ENCODE peak calls at places on chromosome 3, in five cellular contexts. V is IMR-90, J is neuronal stem cell, A is mesendoderm, H is H9. Y is an unnamed sample.

GRCh38 chr3:160806094-160806493 is 50.1 kb downstream of the PPM1L start:
- DNase-seq in A (no peak), H (no peak), J (no peak), V (no peak), Y (no peak)

GRCh38 chr3:106261396-106261795 is 392.6 kb upstream of the CBLB start:
- DNase-seq in J (no peak), A (no peak), V (peak), H (no peak), Y (peak)

GRCh38 chr3:17307889-17308288 is 423.1 kb downstream of the PLCL2 start:
- DNase-seq in J (no peak), A (peak), V (no peak), H (no peak), Y (no peak)

GRCh38 chr3:185280572-185281365 is 26.9 kb upstream of the EHHADH start:
- DNase-seq in J (no peak), A (peak), H (no peak), V (peak), Y (peak)

GRCh38 chr3:102736288-102736960 is 301.6 kb downstream of the ZPLD1 start:
- DNase-seq in J (no peak), A (no peak), H (no peak), V (no peak), Y (no peak)

GRCh38 chr3:113501597-113501996 is 13.4 kb downstream of the SPICE1 start:
- DNase-seq in V (no peak), H (no peak), A (no peak), J (no peak), Y (no peak)

GRCh38 chr3:131193671-131194291 is 167.1 kb downstream of the NEK11 start:
- DNase-seq in H (no peak), J (no peak), A (peak), V (no peak), Y (peak)

GRCh38 chr3:18258492-18258891 is 166.6 kb downstream of the SATB1 start:
- DNase-seq in J (no peak), V (no peak), H (no peak), A (no peak), Y (no peak)

GRCh38 chr3:54967586-54968244 is 39.9 kb upstream of the LRTM1 start:
- DNase-seq in V (peak), A (no peak), J (no peak), H (no peak), Y (peak)

GRCh38 chr3:132569153-132569552 is 27.9 kb upstream of the ACKR4 start:
- DNase-seq in J (no peak), A (no peak), H (no peak), V (no peak), Y (peak)

GRCh38 chr3:141255864-141256263 is 24.2 kb downstream of the PXYLP1 start:
- DNase-seq in V (no peak), J (no peak), A (peak), H (peak), Y (peak)

GRCh38 chr3:196985298-196985697 is 16.7 kb upstream of the PIGZ start:
- DNase-seq in J (no peak), A (no peak), V (no peak), H (no peak), Y (no peak)

GRCh38 chr3:4220050-4220449 is 83.1 kb upstream of the SETMAR start:
- DNase-seq in A (no peak), J (no peak), H (no peak), V (no peak), Y (no peak)

GRCh38 chr3:188689101-188689574 is 482.6 kb upstream of the TPRG1 start:
- DNase-seq in H (no peak), J (no peak), A (no peak), V (peak), Y (peak)

GRCh38 chr3:4772171-4772804 is 206.9 kb upstream of the BHLHE40 start:
- DNase-seq in H (no peak), V (peak), A (no peak), J (no peak), Y (peak)

GRCh38 chr3:134517796-134518195 is 31.9 kb downstream of the CEP63 start:
- DNase-seq in A (no peak), J (no peak), V (peak), H (no peak), Y (peak)

GRCh38 chr3:131701153-131701791 is 198.5 kb upstream of the MRPL3 start:
- DNase-seq in J (no peak), V (no peak), H (no peak), A (peak), Y (no peak)

GRCh38 chr3:45060165-45060897 is 34.2 kb downstream of the CLEC3B start:
- DNase-seq in A (no peak), J (no peak), H (no peak), V (no peak), Y (peak)

GRCh38 chr3:71325715-71326114 is 257.8 kb downstream of the FOXP1 start:
- DNase-seq in H (no peak), J (no peak), A (no peak), V (no peak), Y (no peak)

GRCh38 chr3:71319771-71320170 is 263.8 kb downstream of the FOXP1 start:
- DNase-seq in V (no peak), A (no peak), H (no peak), J (no peak), Y (no peak)

GRCh38 chr3:71318459-71318827 is 265.1 kb downstream of the FOXP1 start:
- DNase-seq in A (no peak), H (no peak), J (no peak), V (no peak), Y (no peak)

GRCh38 chr3:71328917-71329316 is 254.6 kb downstream of the FOXP1 start:
- DNase-seq in A (no peak), V (no peak), H (no peak), J (no peak), Y (no peak)

DNA sequence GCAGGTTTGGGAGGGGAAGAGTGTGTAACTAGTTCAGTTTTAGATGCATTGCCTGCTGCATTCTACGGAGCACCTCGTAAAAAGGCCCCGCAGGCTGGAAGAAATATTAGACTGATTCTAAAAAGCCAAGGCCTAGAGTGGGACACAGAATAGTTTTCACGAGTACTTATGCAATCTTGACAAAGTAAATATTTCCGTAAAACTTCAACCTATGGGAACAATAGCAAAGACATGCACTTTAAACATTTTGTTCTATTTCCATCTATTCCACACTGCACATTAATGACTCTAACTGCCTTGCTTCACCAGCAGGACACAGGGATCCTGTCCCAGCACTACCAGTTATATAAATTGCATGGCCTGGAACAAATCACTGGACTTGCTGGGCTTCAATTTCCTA is 260.0 kb downstream of the FOXP1 start:
- DNase-seq in J (no peak), H (no peak), V (no peak), A (no peak), Y (no peak)
- H2BK15ac ChIP-seq in J (no peak), H (no peak), V (no peak), A (no peak), Y (no peak)

GRCh38 chr3:51718547-51719412 is 11.9 kb downstream of the GRM2 start:
- DNase-seq in H (peak), A (peak), V (peak), J (peak), Y (peak)

GRCh38 chr3:51719413-51720025 is 12.7 kb downstream of the GRM2 start:
- DNase-seq in V (no peak), J (no peak), A (no peak), H (no peak), Y (no peak)

GRCh38 chr3:51720292-51721061 is 13.6 kb downstream of the GRM2 start:
- DNase-seq in H (no peak), A (no peak), V (no peak), J (no peak), Y (no peak)

GRCh38 chr3:51722362-51722761 is 15.5 kb downstream of the GRM2 start:
- DNase-seq in A (no peak), H (no peak), V (no peak), J (no peak), Y (no peak)

GRCh38 chr3:51721062-51721745 is 14.3 kb downstream of the GRM2 start:
- DNase-seq in H (no peak), V (no peak), J (no peak), A (no peak), Y (no peak)
- H2BK15ac ChIP-seq in H (no peak), V (no peak), J (no peak), A (no peak), Y (no peak)

GRCh38 chr3:46910166-46910760 is 32.7 kb downstream of the PTH1R start:
- DNase-seq in V (no peak), H (no peak), J (no peak), A (no peak), Y (no peak)

GRCh38 chr3:46909535-46910161 is 32.1 kb downstream of the PTH1R start:
- DNase-seq in A (peak), V (peak), J (peak), H (peak), Y (peak)

GRCh38 chr3:46907960-46908293 is 30.4 kb downstream of the PTH1R start:
- DNase-seq in J (no peak), A (no peak), H (no peak), V (no peak), Y (no peak)

GRCh38 chr3:46908294-46908985 is 30.9 kb downstream of the PTH1R start:
- DNase-seq in A (no peak), V (peak), J (no peak), H (no peak), Y (no peak)

DNA sequence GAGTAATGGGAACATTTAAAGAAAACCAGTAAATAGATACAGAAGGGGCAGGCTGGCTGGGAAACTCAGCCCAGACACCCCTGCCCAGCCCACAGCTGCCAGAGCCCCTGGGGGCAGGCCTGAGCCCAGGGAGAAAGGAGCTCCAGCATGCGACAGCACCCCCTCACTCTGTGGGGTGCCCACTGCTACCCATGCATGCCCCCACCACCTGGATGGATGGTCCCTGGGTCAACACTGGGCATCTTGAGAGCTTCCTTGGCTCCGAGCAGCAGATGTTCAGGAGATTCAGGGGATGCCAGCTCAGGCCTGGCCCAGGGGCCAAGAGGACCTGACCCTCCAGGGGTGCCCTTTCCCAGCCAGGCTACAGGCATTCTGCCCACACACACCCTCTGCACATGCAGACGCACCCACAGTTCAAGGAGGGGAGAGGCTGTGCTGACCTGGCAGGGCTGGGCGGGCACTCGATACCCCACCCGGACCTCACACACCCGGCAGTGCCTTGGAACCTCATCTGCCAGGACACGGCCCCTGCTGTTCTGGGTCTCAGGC is 31.5 kb downstream of the PTH1R start:
- DNase-seq in V (no peak), A (no peak), J (no peak), H (no peak), Y (no peak)
- H2BK15ac ChIP-seq in V (no peak), A (no peak), J (no peak), H (no peak), Y (no peak)

GRCh38 chr3:9169326-9169725 is 80.1 kb downstream of the SRGAP3 start:
- DNase-seq in J (no peak), V (no peak), A (no peak), H (no peak), Y (no peak)

GRCh38 chr3:9163289-9163688 is 86.2 kb downstream of the SRGAP3 start:
- DNase-seq in J (no peak), H (no peak), A (no peak), V (no peak), Y (no peak)

GRCh38 chr3:9161811-9162210 is 87.6 kb downstream of the SRGAP3 start:
- DNase-seq in H (no peak), J (no peak), V (no peak), A (no peak), Y (no peak)

GRCh38 chr3:9168230-9168629 is 81.2 kb downstream of the SRGAP3 start:
- DNase-seq in H (peak), V (no peak), J (no peak), A (peak), Y (no peak)

DNA sequence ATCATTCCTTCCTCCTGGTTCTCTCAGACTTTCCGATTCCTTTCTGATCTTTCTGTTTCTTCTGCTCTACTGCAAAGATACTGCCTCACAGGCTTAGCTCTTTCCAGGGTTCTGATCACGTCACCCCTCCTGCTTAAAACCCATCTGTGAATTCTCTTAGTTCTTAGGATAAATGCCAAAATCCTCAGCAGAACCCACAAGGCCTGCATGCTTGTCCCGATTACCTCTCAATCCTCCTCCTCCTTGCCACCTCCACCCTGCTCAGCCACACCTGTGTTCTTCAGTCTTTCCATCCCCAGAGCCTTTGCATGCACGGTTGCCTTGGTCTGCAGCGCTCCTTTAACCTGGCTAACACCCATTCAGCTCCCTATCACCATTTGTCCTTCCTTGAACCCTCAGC is 84.0 kb downstream of the SRGAP3 start:
- DNase-seq in H (no peak), V (no peak), A (no peak), J (no peak), Y (no peak)
- H2BK15ac ChIP-seq in H (no peak), V (no peak), A (no peak), J (no peak), Y (no peak)